ENCODE peak calls at places on chromosomes 7 and 10, in seven cellular contexts. One of them, this sample, is unnamed.

GRCh38 chr7:147400221-147400689 is 1190.3 kb upstream of the C7orf33 start:
- DNase-seq in kidney: no peak
- DNase-seq in lower lobe of right lung: no peak
- DNase-seq in hepatocyte: no peak
- DNase-seq in ovary: no peak
- DNase-seq in spleen: no peak
- DNase-seq in mesendoderm: no peak
- DNase-seq in this sample: no peak

GRCh38 chr10:29669149-29669548 is 34.4 kb upstream of the SVIL start:
- DNase-seq in kidney: no peak
- DNase-seq in lower lobe of right lung: no peak
- DNase-seq in hepatocyte: no peak
- DNase-seq in ovary: no peak
- DNase-seq in spleen: no peak
- DNase-seq in mesendoderm: no peak
- DNase-seq in this sample: no peak

GRCh38 chr7:582931-583330 is 63.3 kb upstream of the PDGFA start:
- DNase-seq in kidney: peak; percentile 57
- DNase-seq in lower lobe of right lung: peak; percentile 36
- DNase-seq in hepatocyte: no peak
- DNase-seq in ovary: no peak
- DNase-seq in spleen: no peak
- DNase-seq in mesendoderm: no peak
- DNase-seq in this sample: no peak

GRCh38 chr7:128189231-128189930 is 51.7 kb upstream of the LEP start:
- DNase-seq in kidney: no peak
- DNase-seq in lower lobe of right lung: no peak
- DNase-seq in hepatocyte: no peak
- DNase-seq in ovary: no peak
- DNase-seq in spleen: peak; percentile 59
- DNase-seq in mesendoderm: no peak
- DNase-seq in this sample: no peak

GRCh38 chr7:82729172-82730030 is 285.8 kb upstream of the CACNA2D1 start:
- DNase-seq in kidney: no peak
- DNase-seq in lower lobe of right lung: no peak
- DNase-seq in hepatocyte: peak; percentile 61
- DNase-seq in ovary: no peak
- DNase-seq in spleen: no peak
- DNase-seq in mesendoderm: peak; percentile 55
- DNase-seq in this sample: no peak

GRCh38 chr10:98168147-98168546 is 33.7 kb downstream of the R3HCC1L start:
- DNase-seq in kidney: no peak
- DNase-seq in lower lobe of right lung: no peak
- DNase-seq in hepatocyte: no peak
- DNase-seq in ovary: no peak
- DNase-seq in spleen: no peak
- DNase-seq in mesendoderm: peak; percentile 9
- DNase-seq in this sample: no peak

GRCh38 chr10:63491558-63492316 is 26.0 kb upstream of the JMJD1C start:
- DNase-seq in kidney: no peak
- DNase-seq in lower lobe of right lung: no peak
- DNase-seq in hepatocyte: peak; percentile 63
- DNase-seq in ovary: peak; percentile 40
- DNase-seq in spleen: no peak
- DNase-seq in mesendoderm: peak; percentile 67
- DNase-seq in this sample: no peak

GRCh38 chr7:131188367-131189339 is 139.0 kb upstream of the MKLN1 start:
- DNase-seq in kidney: no peak
- DNase-seq in lower lobe of right lung: no peak
- DNase-seq in hepatocyte: peak; percentile 44
- DNase-seq in ovary: no peak
- DNase-seq in spleen: no peak
- DNase-seq in mesendoderm: no peak
- DNase-seq in this sample: peak; percentile 61

GRCh38 chr10:99431190-99431549 is 746 bp upstream of the GOT1 start:
- DNase-seq in kidney: peak; percentile 89
- DNase-seq in lower lobe of right lung: peak; percentile 82
- DNase-seq in hepatocyte: peak; percentile 61
- DNase-seq in ovary: peak; percentile 64
- DNase-seq in spleen: peak; percentile 90
- DNase-seq in mesendoderm: peak; percentile 64
- DNase-seq in this sample: no peak

GRCh38 chr7:13800694-13801448 is 188.6 kb downstream of the ETV1 start:
- DNase-seq in kidney: no peak
- DNase-seq in lower lobe of right lung: no peak
- DNase-seq in hepatocyte: no peak
- DNase-seq in ovary: no peak
- DNase-seq in spleen: no peak
- DNase-seq in mesendoderm: no peak
- DNase-seq in this sample: no peak

GRCh38 chr7:24741691-24742639 is 15.3 kb downstream of the GSDME start:
- DNase-seq in kidney: no peak
- DNase-seq in lower lobe of right lung: no peak
- DNase-seq in hepatocyte: peak; percentile 86
- DNase-seq in ovary: peak; percentile 84
- DNase-seq in spleen: no peak
- DNase-seq in mesendoderm: peak; percentile 28
- DNase-seq in this sample: no peak

GRCh38 chr7:120986665-120987064 is 1.8 kb upstream of the CPED1 start:
- DNase-seq in kidney: no peak
- DNase-seq in lower lobe of right lung: no peak
- DNase-seq in hepatocyte: no peak
- DNase-seq in ovary: no peak
- DNase-seq in spleen: no peak
- DNase-seq in mesendoderm: no peak
- DNase-seq in this sample: no peak

GRCh38 chr10:11086177-11086576 is 68.5 kb downstream of the CELF2 start:
- DNase-seq in kidney: no peak
- DNase-seq in lower lobe of right lung: no peak
- DNase-seq in hepatocyte: peak; percentile 65
- DNase-seq in ovary: peak; percentile 55
- DNase-seq in spleen: no peak
- DNase-seq in mesendoderm: no peak
- DNase-seq in this sample: no peak

GRCh38 chr7:79434867-79435266 is 18.6 kb downstream of the MAGI2 start:
- DNase-seq in kidney: no peak
- DNase-seq in lower lobe of right lung: no peak
- DNase-seq in hepatocyte: peak; percentile 22
- DNase-seq in ovary: no peak
- DNase-seq in spleen: no peak
- DNase-seq in mesendoderm: no peak
- DNase-seq in this sample: no peak

GRCh38 chr10:121709674-121710073 is 111.4 kb upstream of the FGFR2 start:
- DNase-seq in kidney: no peak
- DNase-seq in lower lobe of right lung: no peak
- DNase-seq in hepatocyte: peak; percentile 34
- DNase-seq in ovary: peak; percentile 40
- DNase-seq in spleen: no peak
- DNase-seq in mesendoderm: no peak
- DNase-seq in this sample: no peak

GRCh38 chr10:99375444-99375843 is 46.3 kb downstream of the CNNM1 start:
- DNase-seq in kidney: no peak
- DNase-seq in lower lobe of right lung: no peak
- DNase-seq in hepatocyte: no peak
- DNase-seq in ovary: no peak
- DNase-seq in spleen: no peak
- DNase-seq in mesendoderm: no peak
- DNase-seq in this sample: no peak

GRCh38 chr7:136012238-136012637 is 35.1 kb upstream of the MTPN start:
- DNase-seq in kidney: no peak
- DNase-seq in lower lobe of right lung: no peak
- DNase-seq in hepatocyte: no peak
- DNase-seq in ovary: no peak
- DNase-seq in spleen: no peak
- DNase-seq in mesendoderm: no peak
- DNase-seq in this sample: no peak

GRCh38 chr7:137978464-137979237 is 23.2 kb downstream of the CREB3L2 start:
- DNase-seq in kidney: peak; percentile 86
- DNase-seq in lower lobe of right lung: no peak
- DNase-seq in hepatocyte: no peak
- DNase-seq in ovary: peak; percentile 44
- DNase-seq in spleen: no peak
- DNase-seq in mesendoderm: peak; percentile 47
- DNase-seq in this sample: no peak

GRCh38 chr7:112103246-112103645 is 103.0 kb downstream of the DOCK4 start:
- DNase-seq in kidney: no peak
- DNase-seq in lower lobe of right lung: no peak
- DNase-seq in hepatocyte: no peak
- DNase-seq in ovary: no peak
- DNase-seq in spleen: no peak
- DNase-seq in mesendoderm: peak; percentile 40
- DNase-seq in this sample: no peak

GRCh38 chr7:1748774-1749173 is 78.7 kb downstream of the ELFN1 start:
- DNase-seq in kidney: peak; percentile 64
- DNase-seq in lower lobe of right lung: no peak
- DNase-seq in hepatocyte: no peak
- DNase-seq in ovary: no peak
- DNase-seq in spleen: no peak
- DNase-seq in mesendoderm: no peak
- DNase-seq in this sample: no peak

GRCh38 chr7:7764515-7765138 is 46.2 kb upstream of the RPA3 start:
- DNase-seq in kidney: no peak
- DNase-seq in lower lobe of right lung: no peak
- DNase-seq in hepatocyte: no peak
- DNase-seq in ovary: no peak
- DNase-seq in spleen: no peak
- DNase-seq in mesendoderm: no peak
- DNase-seq in this sample: no peak

GRCh38 chr7:100674441-100675407 is 1.2 kb downstream of the GNB2 start:
- DNase-seq in kidney: peak; percentile 84
- DNase-seq in lower lobe of right lung: peak; percentile 76
- DNase-seq in hepatocyte: peak; percentile 60
- DNase-seq in ovary: peak; percentile 37
- DNase-seq in spleen: peak; percentile 92
- DNase-seq in mesendoderm: peak; percentile 49
- DNase-seq in this sample: no peak

GRCh38 chr7:5519515-5519928 is 95.9 kb upstream of the TNRC18 start:
- DNase-seq in kidney: no peak
- DNase-seq in lower lobe of right lung: no peak
- DNase-seq in hepatocyte: no peak
- DNase-seq in ovary: no peak
- DNase-seq in spleen: no peak
- DNase-seq in mesendoderm: peak; percentile 66
- DNase-seq in this sample: no peak

GRCh38 chr7:150568714-150569113 is 1.5 kb downstream of the GIMAP4 start:
- DNase-seq in kidney: no peak
- DNase-seq in lower lobe of right lung: no peak
- DNase-seq in hepatocyte: no peak
- DNase-seq in ovary: no peak
- DNase-seq in spleen: no peak
- DNase-seq in mesendoderm: no peak
- DNase-seq in this sample: no peak

GRCh38 chr10:57992321-57993077 is 275.2 kb downstream of the IPMK start:
- DNase-seq in kidney: no peak
- DNase-seq in lower lobe of right lung: no peak
- DNase-seq in hepatocyte: peak; percentile 10
- DNase-seq in ovary: no peak
- DNase-seq in spleen: no peak
- DNase-seq in mesendoderm: peak; percentile 50
- DNase-seq in this sample: no peak

GRCh38 chr7:142882338-142882678 is 3.2 kb downstream of the TRPV6 start:
- DNase-seq in kidney: no peak
- DNase-seq in lower lobe of right lung: no peak
- DNase-seq in hepatocyte: no peak
- DNase-seq in ovary: no peak
- DNase-seq in spleen: no peak
- DNase-seq in mesendoderm: no peak
- DNase-seq in this sample: no peak

GRCh38 chr7:16471933-16472332 is 6.4 kb upstream of the SOSTDC1 start:
- DNase-seq in kidney: no peak
- DNase-seq in lower lobe of right lung: no peak
- DNase-seq in hepatocyte: no peak
- DNase-seq in ovary: no peak
- DNase-seq in spleen: no peak
- DNase-seq in mesendoderm: no peak
- DNase-seq in this sample: no peak
- H3K27ac ChIP-seq in kidney: no peak overlapping the region
- H3K27ac ChIP-seq in lower lobe of right lung: no peak overlapping the region
- H3K27ac ChIP-seq in hepatocyte: no peak overlapping the region
- H3K27ac ChIP-seq in ovary: no peak overlapping the region
- H3K27ac ChIP-seq in spleen: no peak overlapping the region
- H3K27ac ChIP-seq in mesendoderm: no peak overlapping the region
- H3K27ac ChIP-seq in this sample: no peak overlapping the region

DNA sequence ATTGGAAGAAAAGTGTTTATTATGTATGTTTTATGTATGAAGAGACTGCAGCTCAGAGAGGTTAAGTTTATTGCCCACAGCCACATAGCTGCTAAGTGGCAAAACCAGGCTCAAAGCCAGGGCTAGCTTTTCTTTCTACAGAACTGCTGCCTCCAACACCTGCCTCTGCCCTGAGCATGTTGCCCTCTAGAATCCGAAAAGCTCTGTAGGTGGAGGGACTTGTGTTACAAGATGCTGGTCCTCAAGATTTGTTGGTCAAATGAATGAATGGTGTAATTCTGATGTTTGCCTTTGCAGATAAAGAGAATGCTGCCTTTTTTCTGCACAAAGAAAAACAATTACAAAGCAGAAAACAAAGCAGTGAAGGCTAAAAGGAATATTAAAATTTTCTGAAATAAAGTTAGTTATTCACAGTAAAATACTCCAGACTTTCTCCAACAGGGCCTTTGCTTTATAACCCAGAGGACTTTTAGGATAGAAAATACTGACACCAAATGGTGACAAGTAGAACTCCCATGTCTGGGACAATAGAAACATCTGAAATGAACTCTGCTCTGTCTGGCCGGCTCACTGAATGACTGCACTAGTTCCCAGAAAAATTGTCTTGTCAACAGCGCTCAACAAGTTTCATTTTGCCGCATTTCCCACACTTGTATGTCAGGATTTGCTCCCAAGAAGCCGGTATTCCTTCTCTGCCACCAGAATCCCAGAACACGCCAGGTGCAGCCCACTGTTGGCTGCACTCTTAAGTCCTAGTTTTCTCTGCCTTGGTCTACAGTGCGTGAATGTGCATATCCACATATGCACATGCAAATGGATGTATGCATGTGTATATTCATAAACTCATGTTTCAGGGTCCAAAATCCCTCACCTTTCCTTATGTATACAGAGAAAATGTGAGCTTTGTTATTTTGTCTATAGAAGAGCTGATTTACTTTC is 11.0 kb upstream of the DNTT start:
- DNase-seq in kidney: no peak
- DNase-seq in lower lobe of right lung: no peak
- DNase-seq in hepatocyte: peak; percentile 70
- DNase-seq in ovary: no peak
- DNase-seq in spleen: no peak
- DNase-seq in mesendoderm: peak; percentile 63
- DNase-seq in this sample: no peak
- H3K27ac ChIP-seq in kidney: no peak overlapping the region
- H3K27ac ChIP-seq in lower lobe of right lung: no peak overlapping the region
- H3K27ac ChIP-seq in hepatocyte: no peak overlapping the region
- H3K27ac ChIP-seq in ovary: no peak overlapping the region
- H3K27ac ChIP-seq in spleen: no peak overlapping the region
- H3K27ac ChIP-seq in mesendoderm: no peak overlapping the region
- H3K27ac ChIP-seq in this sample: no peak overlapping the region

GRCh38 chr7:116780521-116780920 is 81.9 kb upstream of the CAPZA2 start:
- DNase-seq in kidney: no peak
- DNase-seq in lower lobe of right lung: no peak
- DNase-seq in hepatocyte: no peak
- DNase-seq in ovary: no peak
- DNase-seq in spleen: no peak
- DNase-seq in mesendoderm: no peak
- DNase-seq in this sample: no peak
- H3K27ac ChIP-seq in kidney: peak overlapping the region; percentile 67
- H3K27ac ChIP-seq in lower lobe of right lung: no peak overlapping the region
- H3K27ac ChIP-seq in hepatocyte: peak overlapping the region; percentile 73
- H3K27ac ChIP-seq in ovary: no peak overlapping the region
- H3K27ac ChIP-seq in spleen: no peak overlapping the region
- H3K27ac ChIP-seq in mesendoderm: no peak overlapping the region
- H3K27ac ChIP-seq in this sample: no peak overlapping the region

GRCh38 chr10:100948916-100949315 is 20.4 kb upstream of the SEMA4G start:
- DNase-seq in kidney: no peak
- DNase-seq in lower lobe of right lung: no peak
- DNase-seq in hepatocyte: no peak
- DNase-seq in ovary: no peak
- DNase-seq in spleen: no peak
- DNase-seq in mesendoderm: no peak
- DNase-seq in this sample: no peak
- H3K27ac ChIP-seq in kidney: no peak overlapping the region
- H3K27ac ChIP-seq in lower lobe of right lung: no peak overlapping the region
- H3K27ac ChIP-seq in hepatocyte: no peak overlapping the region
- H3K27ac ChIP-seq in ovary: no peak overlapping the region
- H3K27ac ChIP-seq in spleen: no peak overlapping the region
- H3K27ac ChIP-seq in mesendoderm: no peak overlapping the region
- H3K27ac ChIP-seq in this sample: no peak overlapping the region